ENCODE peak calls at places on chromosomes 5 and 9, in six cellular contexts. T is mesendoderm, N is mesenchymal stem cell, R is H1, Y is IMR-90, Q is H9. K is an unnamed sample.

GRCh38 chr5:82793808-82794419 is 283.3 kb downstream of the TMEM167A start:
- DNase-seq in Q (peak), R (peak), T (peak), Y (peak), N (peak), K (peak)

GRCh38 chr5:94613583-94613982 is 4.8 kb downstream of the KIAA0825 start:
- DNase-seq in R (no peak), Q (no peak), T (peak), Y (peak), N (peak), K (no peak)

GRCh38 chr5:155616779-155617392 is 603.3 kb downstream of the KIF4B start:
- DNase-seq in Y (no peak), Q (peak), N (peak), T (peak), R (peak), K (peak)

GRCh38 chr9:114108016-114108833 is 9.1 kb upstream of the KIF12 start:
- DNase-seq in R (peak), Y (peak), N (peak), Q (peak), T (peak), K (peak)

GRCh38 chr5:126846756-126847155 is 69.8 kb downstream of the LMNB1 start:
- DNase-seq in R (no peak), Y (no peak), Q (no peak), N (no peak), T (peak), K (no peak)

GRCh38 chr5:59562756-59563389 is 330.7 kb downstream of the PDE4D start:
- DNase-seq in R (peak), Y (peak), T (peak), Q (peak), N (peak), K (peak)

GRCh38 chr5:6713274-6714181 is at the start of gene TENT4A:
- DNase-seq in R (no peak), Y (no peak), Q (no peak), T (no peak), N (no peak), K (no peak)

GRCh38 chr5:56206126-56206525 is 27.0 kb downstream of the ANKRD55 start:
- DNase-seq in N (peak), R (no peak), Y (peak), Q (no peak), T (no peak), K (no peak)

GRCh38 chr5:132437604-132438275 is 52.8 kb downstream of the IRF1 start:
- DNase-seq in R (no peak), Y (peak), N (peak), T (peak), Q (peak), K (peak)

DNA sequence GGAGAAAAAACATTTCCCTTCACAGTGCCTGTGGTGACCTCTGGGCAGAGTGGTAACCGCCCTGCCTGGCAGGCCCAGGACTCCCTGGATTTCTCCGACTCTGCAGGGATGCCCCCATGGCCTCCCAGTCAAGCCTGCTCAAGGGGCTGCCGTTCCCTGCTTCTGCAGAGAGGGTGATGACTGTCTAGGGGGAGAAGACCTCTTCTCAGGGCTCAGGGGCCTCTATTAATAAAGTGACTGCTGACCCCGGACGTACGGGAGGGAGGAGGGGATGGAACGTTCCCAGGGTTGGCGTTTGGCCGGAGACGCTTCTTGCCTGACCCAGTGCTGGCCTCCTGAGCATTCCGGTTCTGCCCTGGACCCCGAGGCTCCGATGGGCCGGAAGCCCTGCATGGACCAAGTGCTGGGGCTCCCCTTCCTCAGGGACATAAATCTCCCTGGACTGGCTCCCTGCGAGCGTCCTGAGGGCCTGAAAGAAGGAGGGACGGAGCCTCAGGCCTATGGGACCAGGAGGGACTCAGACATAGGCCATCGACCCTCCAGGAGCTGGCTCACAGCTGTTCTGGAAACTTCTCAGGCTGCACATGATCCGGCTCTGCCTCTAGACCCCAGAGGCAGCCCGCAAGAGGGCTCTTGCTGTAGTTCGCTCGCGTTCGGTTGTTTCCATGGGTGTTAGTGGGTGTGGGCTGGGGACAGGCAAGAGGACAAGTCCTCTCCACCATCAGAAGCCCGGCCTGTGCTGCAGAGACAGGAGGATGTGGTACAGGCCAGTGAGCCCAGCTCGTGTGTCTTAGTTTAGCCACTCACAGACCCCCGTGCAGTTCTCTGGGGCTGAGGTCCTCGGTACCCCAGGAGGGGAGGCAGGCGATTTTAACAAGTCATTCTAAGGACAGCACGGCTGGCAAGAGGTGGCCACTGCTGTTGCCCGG is 8.1 kb upstream of the RNU6ATAC start:
- DNase-seq in T (no peak), Q (no peak), Y (no peak), R (no peak), N (no peak), K (no peak)
- H2BK5ac ChIP-seq in T (no peak), Q (no peak), Y (peak), R (peak), N (no peak), K (no peak)

GRCh38 chr9:134939836-134940235 is 22.1 kb upstream of the FCN1 start:
- DNase-seq in Q (no peak), Y (no peak), N (no peak), R (no peak), T (no peak), K (no peak)
- H2BK5ac ChIP-seq in Q (no peak), Y (no peak), N (no peak), R (no peak), T (no peak), K (no peak)

GRCh38 chr9:122376791-122377190 is 6.0 kb downstream of the PTGS1 start:
- DNase-seq in Y (no peak), R (no peak), Q (no peak), T (no peak), N (no peak), K (no peak)
- H2BK5ac ChIP-seq in Y (peak), R (no peak), Q (no peak), T (no peak), N (no peak), K (no peak)

GRCh38 chr9:20775683-20776082 is 91.6 kb downstream of the FOCAD start:
- DNase-seq in Q (no peak), N (no peak), Y (no peak), T (no peak), R (no peak), K (no peak)

GRCh38 chr9:20770947-20771346 is 86.9 kb downstream of the FOCAD start:
- DNase-seq in Y (no peak), R (no peak), N (no peak), Q (no peak), T (no peak), K (no peak)

GRCh38 chr9:20771721-20772120 is 87.7 kb downstream of the FOCAD start:
- DNase-seq in R (no peak), N (no peak), Y (no peak), T (no peak), Q (no peak), K (no peak)
- H2BK5ac ChIP-seq in R (no peak), N (no peak), Y (no peak), T (no peak), Q (no peak), K (no peak)

GRCh38 chr9:136864996-136865767 is 926 bp downstream of the EDF1 start:
- DNase-seq in T (no peak), Y (no peak), R (no peak), Q (no peak), N (no peak), K (peak)
- H2BK5ac ChIP-seq in T (no peak), Y (no peak), R (no peak), Q (no peak), N (no peak), K (no peak)

GRCh38 chr9:134457321-134457923 is 131.2 kb downstream of the RXRA start:
- DNase-seq in Y (no peak), N (no peak), Q (no peak), R (no peak), T (no peak), K (no peak)
- H2BK5ac ChIP-seq in Y (peak), N (no peak), Q (no peak), R (no peak), T (no peak), K (peak)

DNA sequence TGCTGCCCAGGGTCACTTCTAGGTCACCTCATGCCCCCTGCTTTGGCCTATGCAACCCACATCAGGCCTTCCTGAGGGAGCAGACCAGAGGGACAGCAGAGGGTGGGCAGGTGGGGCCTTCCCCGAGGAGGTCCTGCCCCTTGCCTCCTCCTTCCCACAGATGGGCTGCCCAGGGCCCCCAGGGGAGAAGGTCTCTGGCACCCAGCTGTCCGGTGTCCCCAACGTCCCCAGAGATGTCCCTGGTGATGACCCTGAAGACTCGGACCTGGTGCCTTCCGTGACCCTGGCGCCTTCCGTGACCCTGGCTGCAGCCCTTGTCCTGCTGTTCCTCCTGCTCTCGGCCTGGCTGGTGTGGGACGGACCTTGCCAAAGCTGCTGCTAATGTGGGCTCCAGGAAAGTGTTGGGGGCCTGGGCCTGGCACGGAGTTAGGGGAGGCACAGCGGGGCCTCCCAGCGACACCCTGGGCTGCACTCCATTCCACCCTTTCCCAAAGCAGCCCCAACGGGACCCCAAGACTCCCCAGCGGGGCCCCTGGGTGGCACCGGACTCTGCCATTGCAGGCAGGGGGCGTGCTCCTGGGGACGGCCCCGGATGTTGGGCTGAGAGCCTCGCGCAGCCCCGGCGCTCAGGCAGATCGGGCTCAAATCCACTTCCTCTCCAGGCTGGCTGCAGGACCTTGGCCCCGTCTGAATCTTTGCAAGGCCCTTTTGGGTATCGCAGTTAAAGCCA is 6.8 kb upstream of the SLC2A6 start:
- DNase-seq in N (no peak), R (no peak), Q (no peak), Y (no peak), T (no peak), K (no peak)
- H2BK5ac ChIP-seq in N (no peak), R (no peak), Q (no peak), Y (no peak), T (no peak), K (no peak)

GRCh38 chr5:10552183-10553143 is 11.4 kb upstream of the ANKRD33B start:
- DNase-seq in Y (peak), R (no peak), Q (no peak), N (peak), T (no peak), K (peak)
- H2BK5ac ChIP-seq in Y (peak), R (peak), Q (no peak), N (peak), T (peak), K (peak)

K was measured in trophoblast cell.